ENCODE peak calls at places on chromosome 4, in six cellular contexts. Q is NCI-H69; T is type B pancreatic cell; R is GM10248; D is stimulated activated CD4-positive, alpha-beta T cell treated with anti-CD3 and anti-CD28 coated beads, Interleukin-1b, Interleukin-23, amount 100 ng/mL, for 24 hours; V is germinal center. L is an unnamed sample.

GRCh38 chr4:120056249-120056648 is 10.4 kb downstream of the MAD2L1 start:
- DNase-seq in Q (peak; percentile 26), T (no peak), R (no peak), D (no peak), V (peak; percentile 10), L (no peak)

GRCh38 chr4:171983935-171984805 is 171.0 kb downstream of the GALNTL6 start:
- DNase-seq in Q (no peak), T (no peak), R (no peak), D (no peak), V (no peak), L (no peak)

GRCh38 chr4:109301691-109302365 is 630 bp downstream of the COL25A1 start:
- DNase-seq in Q (no peak), T (no peak), R (no peak), D (no peak), V (no peak), L (peak; percentile 63)

GRCh38 chr4:183146478-183146877 is 47.4 kb downstream of the WWC2 start:
- DNase-seq in Q (no peak), T (no peak), R (no peak), D (no peak), V (no peak), L (no peak)

GRCh38 chr4:14783011-14783877 is 219.0 kb upstream of the CPEB2 start:
- DNase-seq in Q (no peak), T (no peak), R (peak; percentile 12), D (peak; percentile 47), V (no peak), L (no peak)

GRCh38 chr4:53497446-53498069 is 93.7 kb downstream of the LNX1 start:
- DNase-seq in Q (no peak), T (no peak), R (no peak), D (no peak), V (no peak), L (peak; percentile 75)

GRCh38 chr4:184028571-184028996 is 123.5 kb downstream of the STOX2 start:
- DNase-seq in Q (no peak), T (no peak), R (no peak), D (no peak), V (no peak), L (no peak)

GRCh38 chr4:123524958-123525628 is 128.5 kb downstream of the SPRY1 start:
- DNase-seq in Q (peak; percentile 40), T (no peak), R (no peak), D (no peak), V (no peak), L (no peak)

GRCh38 chr4:27678027-27678426 is 817.4 kb downstream of the STIM2 start:
- DNase-seq in Q (no peak), T (no peak), R (no peak), D (no peak), V (no peak), L (no peak)

GRCh38 chr4:67565284-67565683 is 6.8 kb downstream of the STAP1 start:
- DNase-seq in Q (no peak), T (no peak), R (no peak), D (no peak), V (no peak), L (no peak)

GRCh38 chr4:158644755-158645154 is 26.9 kb downstream of the C4orf46 start:
- DNase-seq in Q (no peak), T (no peak), R (no peak), D (no peak), V (no peak), L (no peak)

GRCh38 chr4:143207555-143207954 is 22.8 kb downstream of the USP38 start:
- DNase-seq in Q (peak; percentile 37), T (no peak), R (no peak), D (no peak), V (no peak), L (peak; percentile 34)

GRCh38 chr4:87521757-87522374 is 7.3 kb downstream of the SPARCL1 start:
- DNase-seq in Q (peak; percentile 70), T (no peak), R (no peak), D (no peak), V (no peak), L (no peak)

GRCh38 chr4:149493492-149493891 is 322.2 kb downstream of the IQCM start:
- DNase-seq in Q (peak; percentile 3), T (no peak), R (no peak), D (no peak), V (no peak), L (peak; percentile 22)

GRCh38 chr4:148112231-148112982 is 329.8 kb downstream of the NR3C2 start:
- DNase-seq in Q (no peak), T (no peak), R (no peak), D (no peak), V (no peak), L (no peak)

GRCh38 chr4:125388653-125389052 is 73.9 kb downstream of the FAT4 start:
- DNase-seq in Q (no peak), T (no peak), R (no peak), D (no peak), V (no peak), L (no peak)

GRCh38 chr4:22512306-22512705 is 3.6 kb downstream of the ADGRA3 start:
- DNase-seq in Q (no peak), T (no peak), R (no peak), D (no peak), V (no peak), L (no peak)

GRCh38 chr4:3168029-3168428 is 80.9 kb upstream of the MSANTD1 start:
- DNase-seq in Q (no peak), T (no peak), R (no peak), D (no peak), V (no peak), L (no peak)

GRCh38 chr4:74944354-74944793 is 11.5 kb downstream of the PARM1 start:
- DNase-seq in Q (peak; percentile 0), T (no peak), R (no peak), D (no peak), V (no peak), L (no peak)

GRCh38 chr4:75289843-75290616 is 224.2 kb downstream of the RCHY1 start:
- DNase-seq in Q (peak; percentile 87), T (no peak), R (peak; percentile 18), D (no peak), V (peak; percentile 38), L (peak; percentile 94)

GRCh38 chr4:109559625-109559982 is 442 bp upstream of the MCUB start:
- DNase-seq in Q (peak; percentile 65), T (no peak), R (no peak), D (no peak), V (peak; percentile 41), L (no peak)

GRCh38 chr4:26424143-26424542 is 66.1 kb downstream of the CCKAR start:
- DNase-seq in Q (no peak), T (no peak), R (no peak), D (no peak), V (no peak), L (no peak)

GRCh38 chr4:139153411-139154133 is 23.4 kb downstream of the ELF2 start:
- DNase-seq in Q (peak; percentile 6), T (no peak), R (no peak), D (no peak), V (no peak), L (peak; percentile 18)

GRCh38 chr4:167111622-167112021 is 122.7 kb downstream of the SPOCK3 start:
- DNase-seq in Q (no peak), T (no peak), R (no peak), D (no peak), V (no peak), L (peak; percentile 19)

GRCh38 chr4:77126844-77127614 is 30.0 kb upstream of the CCNG2 start:
- DNase-seq in Q (no peak), T (no peak), R (peak; percentile 61), D (no peak), V (peak; percentile 78), L (no peak)

GRCh38 chr4:7186081-7186480 is 6.3 kb upstream of the SORCS2 start:
- DNase-seq in Q (no peak), T (no peak), R (peak; percentile 48), D (peak; percentile 4), V (peak; percentile 66), L (peak; percentile 54)

GRCh38 chr4:6152879-6153705 is 47.3 kb downstream of the JAKMIP1 start:
- DNase-seq in Q (no peak), T (no peak), R (no peak), D (no peak), V (no peak), L (no peak)

GRCh38 chr4:26197018-26197779 is 123.6 kb upstream of the RBPJ start:
- DNase-seq in Q (no peak), T (no peak), R (peak; percentile 69), D (peak; percentile 57), V (no peak), L (no peak)

GRCh38 chr4:54703182-54703581 is 45.4 kb downstream of the KIT start:
- DNase-seq in Q (no peak), T (no peak), R (no peak), D (no peak), V (no peak), L (no peak)

GRCh38 chr4:168604496-168605373 is 107.9 kb downstream of the PALLD start:
- DNase-seq in Q (peak; percentile 56), T (no peak), R (no peak), D (no peak), V (no peak), L (peak; percentile 30)

GRCh38 chr4:119939066-119939995 is 127.3 kb downstream of the MAD2L1 start:
- DNase-seq in Q (no peak), T (no peak), R (no peak), D (no peak), V (no peak), L (no peak)

GRCh38 chr4:23485793-23486192 is 404.1 kb downstream of the PPARGC1A start:
- DNase-seq in Q (no peak), T (no peak), R (no peak), D (no peak), V (no peak), L (no peak)

GRCh38 chr4:22047793-22048192 is 99.2 kb upstream of the KCNIP4 start:
- DNase-seq in Q (no peak), T (no peak), R (no peak), D (no peak), V (no peak), L (no peak)

GRCh38 chr4:108473163-108473720 is 147.1 kb upstream of the RPL34 start:
- DNase-seq in Q (peak; percentile 22), T (no peak), R (no peak), D (no peak), V (no peak), L (peak; percentile 20)

GRCh38 chr4:7740866-7741525 is 198.7 kb downstream of the AFAP1 start:
- DNase-seq in Q (no peak), T (no peak), R (no peak), D (no peak), V (no peak), L (no peak)

GRCh38 chr4:109315818-109316217 is 13.4 kb upstream of the COL25A1 start:
- DNase-seq in Q (no peak), T (no peak), R (no peak), D (no peak), V (no peak), L (no peak)

GRCh38 chr4:125315571-125316390 is 1.0 kb downstream of the FAT4 start:
- DNase-seq in Q (peak; percentile 70), T (peak; percentile 81), R (peak; percentile 24), D (no peak), V (peak; percentile 3), L (peak; percentile 86)

GRCh38 chr4:101753702-101754101 is 36.8 kb upstream of the BANK1 start:
- DNase-seq in Q (no peak), T (no peak), R (no peak), D (no peak), V (no peak), L (no peak)

GRCh38 chr4:170004656-170005250 is 21.4 kb downstream of the MFAP3L start:
- DNase-seq in Q (no peak), T (no peak), R (no peak), D (no peak), V (no peak), L (peak; percentile 42)

L was measured in left kidney.